ENCODE peak calls at places on chromosome 2, in eight cellular contexts. One of them, this sample, is unnamed.

GRCh38 chr2:187228986-187229385 is 219.1 kb downstream of the CALCRL start:
- DNase-seq in ACHN: no peak
- DNase-seq in Kasumi-1: no peak
- DNase-seq in AG09309: no peak
- DNase-seq in Calu3: no peak
- DNase-seq in D721Med: no peak
- DNase-seq in stimulated activated CD4-positive, alpha-beta T cell treated with anti-CD3 and anti-CD28 coated beads, Interleukin-4, amount 100 ng/mL, for 24 hours: no peak
- DNase-seq in NCI-H774: no peak
- DNase-seq in this sample: no peak

GRCh38 chr2:222753251-222753824 is 81.9 kb downstream of the MOGAT1 start:
- DNase-seq in ACHN: no peak
- DNase-seq in Kasumi-1: no peak
- DNase-seq in AG09309: no peak
- DNase-seq in Calu3: no peak
- DNase-seq in D721Med: no peak
- DNase-seq in stimulated activated CD4-positive, alpha-beta T cell treated with anti-CD3 and anti-CD28 coated beads, Interleukin-4, amount 100 ng/mL, for 24 hours: no peak
- DNase-seq in NCI-H774: peak; percentile 47
- DNase-seq in this sample: peak; percentile 16

GRCh38 chr2:46914578-46915230 is 902 bp downstream of the MCFD2 start:
- DNase-seq in ACHN: no peak
- DNase-seq in Kasumi-1: peak; percentile 15
- DNase-seq in AG09309: no peak
- DNase-seq in Calu3: no peak
- DNase-seq in D721Med: no peak
- DNase-seq in stimulated activated CD4-positive, alpha-beta T cell treated with anti-CD3 and anti-CD28 coated beads, Interleukin-4, amount 100 ng/mL, for 24 hours: no peak
- DNase-seq in NCI-H774: no peak
- DNase-seq in this sample: no peak

GRCh38 chr2:163455815-163456214 is 280.0 kb downstream of the FIGN start:
- DNase-seq in ACHN: peak; percentile 10
- DNase-seq in Kasumi-1: no peak
- DNase-seq in AG09309: no peak
- DNase-seq in Calu3: no peak
- DNase-seq in D721Med: no peak
- DNase-seq in stimulated activated CD4-positive, alpha-beta T cell treated with anti-CD3 and anti-CD28 coated beads, Interleukin-4, amount 100 ng/mL, for 24 hours: no peak
- DNase-seq in NCI-H774: no peak
- DNase-seq in this sample: peak; percentile 11

GRCh38 chr2:152337511-152337903 is 2.5 kb downstream of the FMNL2 start:
- DNase-seq in ACHN: no peak
- DNase-seq in Kasumi-1: no peak
- DNase-seq in AG09309: no peak
- DNase-seq in Calu3: no peak
- DNase-seq in D721Med: no peak
- DNase-seq in stimulated activated CD4-positive, alpha-beta T cell treated with anti-CD3 and anti-CD28 coated beads, Interleukin-4, amount 100 ng/mL, for 24 hours: no peak
- DNase-seq in NCI-H774: no peak
- DNase-seq in this sample: no peak

GRCh38 chr2:64846175-64846574 is 143.0 kb upstream of the SLC1A4 start:
- DNase-seq in ACHN: no peak
- DNase-seq in Kasumi-1: peak; percentile 19
- DNase-seq in AG09309: no peak
- DNase-seq in Calu3: no peak
- DNase-seq in D721Med: no peak
- DNase-seq in stimulated activated CD4-positive, alpha-beta T cell treated with anti-CD3 and anti-CD28 coated beads, Interleukin-4, amount 100 ng/mL, for 24 hours: no peak
- DNase-seq in NCI-H774: no peak
- DNase-seq in this sample: no peak

GRCh38 chr2:14746133-14746532 is 113.6 kb downstream of the LRATD1 start:
- DNase-seq in ACHN: no peak
- DNase-seq in Kasumi-1: no peak
- DNase-seq in AG09309: no peak
- DNase-seq in Calu3: no peak
- DNase-seq in D721Med: no peak
- DNase-seq in stimulated activated CD4-positive, alpha-beta T cell treated with anti-CD3 and anti-CD28 coated beads, Interleukin-4, amount 100 ng/mL, for 24 hours: no peak
- DNase-seq in NCI-H774: no peak
- DNase-seq in this sample: no peak

GRCh38 chr2:109378682-109379081 is 235.1 kb downstream of the SEPTIN10 start:
- DNase-seq in ACHN: no peak
- DNase-seq in Kasumi-1: no peak
- DNase-seq in AG09309: no peak
- DNase-seq in Calu3: no peak
- DNase-seq in D721Med: no peak
- DNase-seq in stimulated activated CD4-positive, alpha-beta T cell treated with anti-CD3 and anti-CD28 coated beads, Interleukin-4, amount 100 ng/mL, for 24 hours: no peak
- DNase-seq in NCI-H774: no peak
- DNase-seq in this sample: no peak

GRCh38 chr2:26456701-26457224 is 21.2 kb downstream of the OTOF start:
- DNase-seq in ACHN: no peak
- DNase-seq in Kasumi-1: no peak
- DNase-seq in AG09309: no peak
- DNase-seq in Calu3: peak; percentile 73
- DNase-seq in D721Med: no peak
- DNase-seq in stimulated activated CD4-positive, alpha-beta T cell treated with anti-CD3 and anti-CD28 coated beads, Interleukin-4, amount 100 ng/mL, for 24 hours: no peak
- DNase-seq in NCI-H774: no peak
- DNase-seq in this sample: peak; percentile 87

GRCh38 chr2:208363485-208363884 is 43.1 kb upstream of the PTH2R start:
- DNase-seq in ACHN: peak; percentile 73
- DNase-seq in Kasumi-1: peak; percentile 5
- DNase-seq in AG09309: peak; percentile 47
- DNase-seq in Calu3: no peak
- DNase-seq in D721Med: no peak
- DNase-seq in stimulated activated CD4-positive, alpha-beta T cell treated with anti-CD3 and anti-CD28 coated beads, Interleukin-4, amount 100 ng/mL, for 24 hours: no peak
- DNase-seq in NCI-H774: no peak
- DNase-seq in this sample: no peak

This sample was measured in hepatocyte.